ENCODE peak calls at places on chromosome 19, in five cellular contexts. X is GM23248, B is HCT116, N is PC-3, Y is OCI-LY7. I is an unnamed sample.
A peak's percentile ranks its signal among the peaks of the same experiment; 100 is the strongest.

GRCh38 chr19:15368798-15369593 is 10.6 kb downstream of the AKAP8 start:
- DNase-seq in X (no peak), B (no peak), N (no peak), Y (no peak), I (no peak)

GRCh38 chr19:46660008-46660517 is 919 bp downstream of the DACT3 start:
- DNase-seq in X (peak; percentile 45), B (no peak), N (no peak), Y (no peak), I (peak; percentile 72)

GRCh38 chr19:23884363-23884762 is 30.3 kb upstream of the ZNF726 start:
- DNase-seq in X (no peak), B (no peak), N (no peak), Y (no peak), I (no peak)

GRCh38 chr19:10419646-10420443 is 493 bp upstream of the PDE4A start:
- DNase-seq in X (peak; percentile 71), B (peak; percentile 84), N (peak; percentile 42), Y (peak; percentile 97), I (peak; percentile 28)

GRCh38 chr19:3642987-3643386 is 16.4 kb upstream of the CACTIN start:
- DNase-seq in X (peak; percentile 32), B (peak; percentile 67), N (no peak), Y (peak; percentile 39), I (no peak)

GRCh38 chr19:38632476-38633213 is 13.7 kb downstream of the EIF3K start:
- DNase-seq in X (no peak), B (no peak), N (no peak), Y (no peak), I (no peak)

GRCh38 chr19:16330811-16331690 is 6.4 kb downstream of the KLF2 start:
- DNase-seq in X (peak; percentile 57), B (no peak), N (no peak), Y (no peak), I (no peak)

GRCh38 chr19:35216833-35217707 is 11.5 kb downstream of the FAM187B start:
- DNase-seq in X (no peak), B (no peak), N (peak; percentile 15), Y (peak; percentile 82), I (peak; percentile 55)

GRCh38 chr19:991174-991931 is 7.2 kb downstream of the WDR18 start:
- DNase-seq in X (peak; percentile 75), B (peak; percentile 22), N (peak; percentile 6), Y (peak; percentile 53), I (no peak)

GRCh38 chr19:43651758-43652545 is 12.3 kb upstream of the CADM4 start:
- DNase-seq in X (peak; percentile 78), B (no peak), N (peak; percentile 59), Y (peak; percentile 79), I (peak; percentile 78)
- TF ChIP-seq EZH2phosphoT487 in X (no peak), B (no peak), N (no peak), Y (no peak), I (no peak)

GRCh38 chr19:18744019-18744418 is 47.1 kb downstream of the COMP start:
- DNase-seq in X (no peak), B (no peak), N (no peak), Y (no peak), I (no peak)

GRCh38 chr19:18741566-18742121 is 49.5 kb downstream of the COMP start:
- DNase-seq in X (no peak), B (no peak), N (peak; percentile 47), Y (no peak), I (peak; percentile 74)

GRCh38 chr19:18743281-18743825 is 47.8 kb downstream of the COMP start:
- DNase-seq in X (no peak), B (no peak), N (no peak), Y (no peak), I (peak; percentile 85)

GRCh38 chr19:18742324-18742723 is 48.8 kb downstream of the COMP start:
- DNase-seq in X (no peak), B (no peak), N (no peak), Y (no peak), I (peak; percentile 5)

DNA sequence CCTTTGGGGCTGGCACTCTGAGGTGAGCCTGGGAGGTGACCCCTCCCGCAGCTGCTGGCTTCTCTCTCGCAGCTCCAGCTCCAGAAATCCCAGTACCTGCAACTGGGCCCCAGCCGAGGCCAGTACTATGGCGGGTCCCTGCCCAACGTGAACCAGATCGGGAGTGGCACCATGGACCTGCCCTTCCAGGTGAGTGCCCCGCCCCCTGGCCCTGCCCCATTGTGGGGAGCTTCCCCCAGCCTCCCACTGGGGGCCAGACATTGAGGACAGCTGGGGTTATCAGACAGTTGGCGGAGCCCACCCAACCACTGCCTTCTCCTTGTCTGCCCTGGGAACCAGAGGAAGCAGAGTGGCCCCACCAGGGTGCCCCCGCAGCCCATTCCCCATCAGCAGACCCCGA is 48.3 kb downstream of the COMP start:
- DNase-seq in X (no peak), B (no peak), N (no peak), Y (no peak), I (peak; percentile 39)
- TF ChIP-seq EZH2phosphoT487 in X (no peak), B (no peak), N (no peak), Y (no peak), I (no peak)

GRCh38 chr19:2309734-2310362 is 1.9 kb upstream of the LINGO3 start:
- DNase-seq in X (peak; percentile 62), B (no peak), N (peak; percentile 43), Y (no peak), I (no peak)
- TF ChIP-seq EZH2phosphoT487 in X (no peak), B (no peak), N (no peak), Y (no peak), I (no peak)

GRCh38 chr19:50333737-50334617 is 4.8 kb upstream of the KCNC3 start:
- DNase-seq in X (peak; percentile 78), B (no peak), N (peak; percentile 81), Y (peak; percentile 78), I (peak; percentile 91)
- TF ChIP-seq EZH2phosphoT487 in X (no peak), B (no peak), N (no peak), Y (no peak), I (no peak)

GRCh38 chr19:13557756-13558398 is 51.6 kb upstream of the CACNA1A start:
- DNase-seq in X (peak; percentile 6), B (peak; percentile 48), N (peak; percentile 44), Y (peak; percentile 39), I (no peak)
- TF ChIP-seq EZH2phosphoT487 in X (no peak), B (no peak), N (no peak), Y (no peak), I (no peak)

I was measured in hepatocyte.